ENCODE peak calls at places on chromosomes 11 and 22, in ten cellular contexts. N, Z, V, U, Q, E, L, K, A and D are unnamed samples.

GRCh38 chr11:2726964-2727363 is 27.2 kb upstream of the KCNQ1OT1 start:
- DNase-seq in N (no peak), Z (no peak), V (no peak), U (no peak), Q (no peak), E (no peak), L (no peak), K (no peak), A (no peak), D (no peak)

GRCh38 chr11:13495929-13496328 is at the start of gene PTH:
- DNase-seq in N (no peak), Z (no peak), V (no peak), U (peak), Q (no peak), E (no peak), L (no peak), K (no peak), A (no peak), D (no peak)

GRCh38 chr11:1959786-1960185 is 12.7 kb downstream of the MRPL23 start:
- DNase-seq in N (no peak), Z (no peak), V (no peak), U (no peak), Q (no peak), E (peak), L (no peak), K (no peak), A (no peak), D (no peak)

GRCh38 chr11:23789938-23790371 is 706.9 kb upstream of the LUZP2 start:
- DNase-seq in N (no peak), Z (no peak), V (no peak), U (no peak), Q (no peak), E (no peak), L (peak), K (no peak), A (peak), D (peak)

GRCh38 chr11:66685276-66686099 is 7.8 kb upstream of the RBM4B start:
- DNase-seq in N (no peak), Z (no peak), V (no peak), U (no peak), Q (no peak), E (peak), L (no peak), K (no peak), A (no peak), D (no peak)

GRCh38 chr22:36405221-36405631 is 17.5 kb upstream of the MYH9 start:
- DNase-seq in N (peak), Z (peak), V (no peak), U (no peak), Q (no peak), E (no peak), L (no peak), K (no peak), A (no peak), D (no peak)

GRCh38 chr11:61679301-61679700 is 890 bp upstream of the DAGLA start:
- DNase-seq in N (no peak), Z (no peak), V (no peak), U (no peak), Q (no peak), E (no peak), L (no peak), K (no peak), A (no peak), D (no peak)

GRCh38 chr11:94730153-94730552 is 38.0 kb upstream of the AMOTL1 start:
- DNase-seq in N (no peak), Z (no peak), V (no peak), U (no peak), Q (no peak), E (no peak), L (no peak), K (no peak), A (no peak), D (peak)

GRCh38 chr11:35893796-35894475 is 49.9 kb upstream of the LDLRAD3 start:
- DNase-seq in N (no peak), Z (no peak), V (peak), U (no peak), Q (no peak), E (no peak), L (no peak), K (no peak), A (peak), D (peak)

GRCh38 chr22:24695958-24696511 is 78.5 kb downstream of the PIWIL3 start:
- DNase-seq in N (no peak), Z (no peak), V (no peak), U (no peak), Q (no peak), E (no peak), L (no peak), K (no peak), A (peak), D (peak)

GRCh38 chr22:30609260-30610185 is 2.5 kb downstream of the TCN2 start:
- DNase-seq in N (peak), Z (peak), V (peak), U (no peak), Q (no peak), E (peak), L (peak), K (no peak), A (peak), D (peak)

GRCh38 chr11:101166038-101166437 is 36.4 kb upstream of the PGR start:
- DNase-seq in N (no peak), Z (no peak), V (no peak), U (no peak), Q (no peak), E (no peak), L (no peak), K (no peak), A (no peak), D (no peak)

GRCh38 chr22:30210235-30210831 is 36.2 kb downstream of the LIF start:
- DNase-seq in N (no peak), Z (no peak), V (no peak), U (no peak), Q (no peak), E (no peak), L (no peak), K (no peak), A (peak), D (peak)

GRCh38 chr11:128294685-128295079 is 292.7 kb downstream of the ETS1 start:
- DNase-seq in N (no peak), Z (no peak), V (no peak), U (no peak), Q (no peak), E (no peak), L (peak), K (no peak), A (peak), D (peak)

GRCh38 chr11:24295360-24295759 is 201.5 kb upstream of the LUZP2 start:
- DNase-seq in N (no peak), Z (no peak), V (no peak), U (no peak), Q (no peak), E (no peak), L (no peak), K (no peak), A (peak), D (no peak)

GRCh38 chr22:46124383-46125144 is 25.8 kb upstream of the PPARA start:
- DNase-seq in N (no peak), Z (no peak), V (no peak), U (no peak), Q (no peak), E (no peak), L (no peak), K (no peak), A (no peak), D (no peak)